ENCODE peak calls at places on chromosomes 2 and 18, in five cellular contexts. T, W, S, J and C are unnamed samples.

GRCh38 chr2:46008082-46008870 is 288.9 kb upstream of the EPAS1 start:
- DNase-seq in T (no peak), W (no peak), S (no peak), J (no peak), C (no peak)

GRCh38 chr2:99706734-99707133 is 216.9 kb upstream of the REV1 start:
- DNase-seq in T (no peak), W (no peak), S (no peak), J (no peak), C (no peak)

GRCh38 chr2:61426267-61426897 is 44.5 kb downstream of the USP34 start:
- DNase-seq in T (peak; percentile 43), W (peak; percentile 24), S (peak; percentile 37), J (peak; percentile 30), C (no peak)

GRCh38 chr18:489244-490023 is 11.1 kb downstream of the COLEC12 start:
- DNase-seq in T (no peak), W (no peak), S (no peak), J (no peak), C (no peak)

GRCh38 chr2:172208881-172209325 is 106.2 kb upstream of the DLX2 start:
- DNase-seq in T (no peak), W (no peak), S (no peak), J (no peak), C (no peak)

GRCh38 chr2:196914867-196915465 is 11.5 kb downstream of the PGAP1 start:
- DNase-seq in T (no peak), W (no peak), S (no peak), J (no peak), C (no peak)

GRCh38 chr2:67304300-67304890 is 92.7 kb upstream of the ETAA1 start:
- DNase-seq in T (no peak), W (no peak), S (no peak), J (no peak), C (no peak)

GRCh38 chr18:44691148-44691925 is 10.6 kb downstream of the SETBP1 start:
- DNase-seq in T (no peak), W (no peak), S (no peak), J (no peak), C (no peak)

GRCh38 chr2:47232738-47233415 is 77.8 kb upstream of the STPG4 start:
- DNase-seq in T (no peak), W (no peak), S (no peak), J (no peak), C (no peak)